ENCODE peak calls at places on chromosomes 2 and 18, in five cellular contexts. K is WERI-Rb-1, M is CD14-positive monocyte, B is tibial nerve, H is sigmoid colon. Z is an unnamed sample.

GRCh38 chr2:118443596-118443995 is 355.3 kb downstream of the INSIG2 start:
- DNase-seq in H (no peak), K (no peak), B (no peak), M (no peak), Z (no peak)

GRCh38 chr2:190137561-190137960 is 75.0 kb upstream of the MSTN start:
- DNase-seq in M (no peak), K (no peak), B (no peak), H (no peak), Z (no peak)

GRCh38 chr18:47436871-47437270 is 185.4 kb upstream of the SKOR2 start:
- DNase-seq in H (no peak), K (no peak), M (no peak), B (no peak), Z (no peak)

GRCh38 chr2:147632193-147632592 is 212.6 kb upstream of the ACVR2A start:
- DNase-seq in H (no peak), M (no peak), K (no peak), B (no peak), Z (no peak)

GRCh38 chr2:73059106-73059505 is 12.4 kb downstream of the SFXN5 start:
- DNase-seq in K (no peak), H (no peak), B (no peak), M (no peak), Z (no peak)

GRCh38 chr2:50469784-50470183 is 562.1 kb downstream of the NRXN1 start:
- DNase-seq in H (no peak), M (no peak), K (no peak), B (no peak), Z (no peak)

GRCh38 chr2:177783835-177784448 is 288.6 kb downstream of the PDE11A start:
- DNase-seq in B (peak), K (no peak), M (no peak), H (no peak), Z (no peak)

GRCh38 chr2:223099561-223099960 is 47.6 kb downstream of the KCNE4 start:
- DNase-seq in B (no peak), K (peak), H (no peak), M (no peak), Z (no peak)

GRCh38 chr2:122078451-122078850 is 323.0 kb downstream of the TSN start:
- DNase-seq in B (no peak), K (peak), H (no peak), M (no peak), Z (no peak)

GRCh38 chr2:118185210-118186109 is 97.2 kb downstream of the INSIG2 start:
- DNase-seq in H (peak), M (peak), B (peak), K (peak), Z (no peak)

GRCh38 chr2:3762771-3763447 is 59.5 kb downstream of the DCDC2C start:
- DNase-seq in K (no peak), H (no peak), B (no peak), M (no peak), Z (no peak)

GRCh38 chr2:127410871-127411396 is 7.3 kb upstream of the PROC start:
- DNase-seq in K (no peak), H (no peak), B (no peak), M (no peak), Z (no peak)

GRCh38 chr2:188665196-188665595 is 309.0 kb upstream of the COL3A1 start:
- DNase-seq in H (no peak), K (no peak), B (no peak), M (no peak), Z (no peak)

DNA sequence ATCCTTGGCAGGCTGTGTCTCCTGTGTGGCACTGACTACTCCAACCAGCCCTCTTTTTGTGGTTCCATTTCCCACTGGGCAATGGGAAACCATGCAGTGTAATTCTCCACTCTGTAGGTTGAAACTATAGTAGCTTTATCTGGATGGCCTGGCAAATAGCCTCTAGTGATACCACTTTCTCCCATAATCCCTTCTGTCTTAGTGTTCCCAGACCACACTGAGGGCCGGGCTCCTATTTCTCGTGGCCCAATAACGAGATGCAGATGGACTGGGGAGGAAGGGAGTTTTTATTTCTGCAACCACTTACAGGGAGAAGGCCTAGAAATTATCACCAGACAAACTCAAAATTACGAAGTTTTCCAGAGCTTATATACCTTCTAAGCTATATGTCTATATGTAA is 24.7 kb downstream of the SKA1 start:
- DNase-seq in B (no peak), M (no peak), K (no peak), H (no peak), Z (no peak)
- TF ChIP-seq CTCF in B (no peak), M (no peak), K (no peak), H (no peak), Z (no peak)

DNA sequence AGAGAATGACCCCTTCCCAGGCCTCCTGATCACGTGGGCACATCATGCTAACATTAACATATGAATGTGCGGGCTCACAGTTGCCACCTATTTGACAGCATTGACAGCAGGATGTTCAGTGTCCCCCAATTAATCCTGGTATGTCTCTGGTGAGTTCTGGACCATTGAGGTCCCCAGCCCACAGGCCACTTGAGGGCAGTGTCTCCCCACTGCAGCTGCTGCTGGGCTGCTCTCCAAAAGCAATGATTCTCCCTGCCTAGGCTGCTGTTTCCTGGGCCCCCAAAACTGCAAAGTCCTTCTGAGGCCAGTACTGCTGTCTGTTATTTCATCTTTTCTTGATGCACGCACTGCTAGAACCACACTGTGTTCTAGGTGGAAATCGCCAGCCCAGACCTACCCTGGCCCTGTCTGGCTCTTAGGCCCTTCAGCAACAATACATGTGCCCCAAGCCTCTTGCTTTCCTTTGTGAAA is 52.7 kb upstream of the MAPK4 start:
- DNase-seq in B (peak), K (peak), H (peak), M (no peak), Z (no peak)
- TF ChIP-seq CTCF in B (peak), K (peak), H (peak), M (no peak), Z (peak)

DNA sequence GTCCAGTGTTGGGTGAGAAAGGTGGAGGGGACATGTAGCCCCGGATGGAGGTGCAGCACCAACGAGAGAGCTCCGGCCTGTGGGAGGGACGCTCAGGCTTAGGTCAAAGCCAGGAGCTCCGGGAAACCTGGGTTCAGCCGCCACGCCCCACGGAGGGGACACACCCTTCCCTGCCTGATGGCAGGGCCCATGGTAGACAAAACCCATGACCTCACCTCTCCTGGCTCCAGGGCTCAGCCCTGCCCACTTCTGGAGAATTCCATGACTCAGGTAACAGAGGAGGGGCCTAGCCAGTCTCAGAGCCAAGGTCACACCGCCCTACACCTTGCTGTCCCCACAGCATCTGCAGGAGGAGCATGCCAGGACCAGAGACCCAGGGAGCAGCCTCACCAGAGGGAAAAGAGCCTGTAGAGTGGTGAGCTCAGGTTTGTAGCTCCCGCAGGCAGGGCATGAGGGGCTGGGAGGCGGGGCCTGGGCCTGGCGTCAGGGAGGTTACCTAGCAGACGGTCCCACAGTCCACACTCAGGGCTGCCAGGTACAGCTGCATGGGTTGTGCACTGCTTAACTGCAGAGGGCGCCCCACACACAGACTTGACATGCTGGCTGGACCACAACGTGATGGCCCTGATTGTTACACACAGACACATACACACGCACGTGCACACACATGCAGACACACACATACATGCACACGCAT is 70.8 kb upstream of the SMAD7 start:
- DNase-seq in B (no peak), M (peak), H (no peak), K (peak), Z (peak)
- TF ChIP-seq CTCF in B (peak), M (peak), H (no peak), K (peak), Z (peak)

DNA sequence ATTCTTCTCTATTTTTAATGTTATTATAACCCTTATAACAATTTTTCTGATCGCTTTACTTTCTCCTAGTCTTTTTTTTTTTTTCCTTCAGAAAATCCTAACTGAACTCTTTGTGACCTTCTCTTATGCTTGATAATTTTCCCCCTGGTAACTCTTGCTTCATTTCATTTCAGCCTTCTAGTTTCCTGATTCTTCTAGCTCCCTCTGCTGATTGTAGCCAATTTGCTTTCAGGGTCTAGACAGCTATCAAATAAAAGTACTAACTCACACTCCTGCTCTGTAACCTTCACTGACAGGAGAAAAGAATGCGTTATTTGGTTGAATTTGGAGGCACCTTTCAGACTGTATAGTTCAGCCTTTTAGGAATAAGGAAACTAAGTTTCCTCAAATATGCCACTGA is 99.5 kb downstream of the RBM43 start:
- DNase-seq in B (no peak), M (no peak), H (no peak), K (no peak), Z (no peak)
- TF ChIP-seq CTCF in B (peak), M (no peak), H (no peak), K (no peak), Z (peak)

GRCh38 chr2:163565192-163565591 is 170.6 kb downstream of the FIGN start:
- DNase-seq in H (no peak), B (no peak), M (no peak), K (no peak), Z (no peak)
- TF ChIP-seq CTCF in H (no peak), B (no peak), M (no peak), K (no peak), Z (no peak)

Z was measured in chondrocyte.